ENCODE peak calls at places on chromosome 9, in six cellular contexts. X is GM23248, M is mesenchymal stem cell, V is stomach, Z is GM23338, F is mammary epithelial cell. E is an unnamed sample.

GRCh38 chr9:125807065-125807464 is 59.9 kb downstream of the PBX3 start:
- DNase-seq in X (peak; percentile 77), M (peak; percentile 71), V (no peak), Z (no peak), F (peak; percentile 31), E (peak; percentile 18)

GRCh38 chr9:113488490-113488889 is 25.0 kb downstream of the RGS3 start:
- DNase-seq in X (peak; percentile 63), M (no peak), V (no peak), Z (no peak), F (no peak), E (no peak)

GRCh38 chr9:122179690-122180074 is 20.0 kb downstream of the MORN5 start:
- DNase-seq in X (peak; percentile 75), M (no peak), V (no peak), Z (no peak), F (peak; percentile 44), E (no peak)

GRCh38 chr9:76580188-76580587 is 121.2 kb downstream of the GCNT1 start:
- DNase-seq in X (no peak), M (no peak), V (no peak), Z (no peak), F (no peak), E (no peak)

GRCh38 chr9:133977421-133978201 is 14.5 kb downstream of the VAV2 start:
- DNase-seq in X (no peak), M (no peak), V (no peak), Z (no peak), F (no peak), E (no peak)

GRCh38 chr9:137365552-137366444 is 57.2 kb downstream of the EXD3 start:
- DNase-seq in X (no peak), M (no peak), V (no peak), Z (no peak), F (no peak), E (no peak)

GRCh38 chr9:14079440-14079839 is 234.5 kb downstream of the NFIB start:
- DNase-seq in X (no peak), M (no peak), V (no peak), Z (no peak), F (no peak), E (no peak)

GRCh38 chr9:137251194-137251461 is at the start of gene STPG3:
- DNase-seq in X (peak; percentile 59), M (no peak), V (no peak), Z (no peak), F (no peak), E (no peak)

GRCh38 chr9:72527801-72528195 is 6.4 kb downstream of the TMC1 start:
- DNase-seq in X (no peak), M (no peak), V (no peak), Z (no peak), F (no peak), E (no peak)

GRCh38 chr9:123753011-123753410 is 176.9 kb downstream of the DENND1A start:
- DNase-seq in X (no peak), M (no peak), V (no peak), Z (no peak), F (no peak), E (no peak)

GRCh38 chr9:30609713-30610112 is 1774.7 kb upstream of the ACO1 start:
- DNase-seq in X (no peak), M (no peak), V (no peak), Z (no peak), F (no peak), E (no peak)

GRCh38 chr9:111909444-111909843 is 12.8 kb downstream of the UGCG start:
- DNase-seq in X (no peak), M (no peak), V (no peak), Z (no peak), F (no peak), E (no peak)

GRCh38 chr9:73200694-73201432 is 49.2 kb downstream of the ANXA1 start:
- DNase-seq in X (peak; percentile 54), M (peak; percentile 56), V (no peak), Z (peak; percentile 81), F (no peak), E (no peak)

GRCh38 chr9:104301770-104302169 is 202.3 kb upstream of the OR13F1 start:
- DNase-seq in X (no peak), M (no peak), V (no peak), Z (no peak), F (no peak), E (peak; percentile 14)

GRCh38 chr9:104780796-104781395 is 17.0 kb downstream of the NIPSNAP3B start:
- DNase-seq in X (peak; percentile 74), M (peak; percentile 29), V (no peak), Z (peak; percentile 15), F (peak; percentile 43), E (no peak)

GRCh38 chr9:79300153-79300552 is 271.6 kb upstream of the TLE4 start:
- DNase-seq in X (no peak), M (no peak), V (no peak), Z (no peak), F (no peak), E (no peak)

GRCh38 chr9:6243746-6244145 is 28.1 kb downstream of the IL33 start:
- DNase-seq in X (peak; percentile 71), M (no peak), V (no peak), Z (no peak), F (peak; percentile 84), E (no peak)

GRCh38 chr9:95264954-95265615 is 52.4 kb downstream of the FANCC start:
- DNase-seq in X (peak; percentile 69), M (peak; percentile 52), V (no peak), Z (peak; percentile 61), F (no peak), E (peak; percentile 13)

GRCh38 chr9:87275039-87275725 is 222.5 kb upstream of the DAPK1 start:
- DNase-seq in X (no peak), M (no peak), V (no peak), Z (no peak), F (no peak), E (no peak)

GRCh38 chr9:116271307-116271706 is 117.7 kb downstream of the PAPPA start:
- DNase-seq in X (no peak), M (no peak), V (no peak), Z (no peak), F (no peak), E (peak; percentile 22)

GRCh38 chr9:7879551-7880245 is 80.1 kb upstream of the DMAC1 start:
- DNase-seq in X (no peak), M (no peak), V (no peak), Z (peak; percentile 48), F (peak; percentile 16), E (peak; percentile 46)

GRCh38 chr9:124532897-124533296 is 25.7 kb upstream of the NR5A1 start:
- DNase-seq in X (no peak), M (no peak), V (no peak), Z (no peak), F (no peak), E (no peak)

GRCh38 chr9:118558026-118558425 is 811.2 kb downstream of the BRINP1 start:
- DNase-seq in X (peak; percentile 53), M (no peak), V (no peak), Z (no peak), F (no peak), E (no peak)

GRCh38 chr9:116204252-116204882 is 50.8 kb downstream of the PAPPA start:
- DNase-seq in X (no peak), M (peak; percentile 40), V (no peak), Z (no peak), F (no peak), E (no peak)

GRCh38 chr9:126438757-126439401 is 112.2 kb downstream of the MVB12B start:
- DNase-seq in X (no peak), M (no peak), V (no peak), Z (no peak), F (no peak), E (no peak)

GRCh38 chr9:135414293-135414692 is 65.3 kb upstream of the PPP1R26 start:
- DNase-seq in X (no peak), M (no peak), V (no peak), Z (no peak), F (peak; percentile 19), E (peak; percentile 63)

GRCh38 chr9:135419106-135419505 is 60.5 kb upstream of the PPP1R26 start:
- DNase-seq in X (no peak), M (no peak), V (no peak), Z (no peak), F (no peak), E (peak; percentile 26)

GRCh38 chr9:135418161-135418560 is 61.4 kb upstream of the PPP1R26 start:
- DNase-seq in X (no peak), M (no peak), V (no peak), Z (no peak), F (no peak), E (no peak)

GRCh38 chr9:135415586-135415985 is 64.0 kb upstream of the PPP1R26 start:
- DNase-seq in X (no peak), M (no peak), V (no peak), Z (no peak), F (no peak), E (no peak)

DNA sequence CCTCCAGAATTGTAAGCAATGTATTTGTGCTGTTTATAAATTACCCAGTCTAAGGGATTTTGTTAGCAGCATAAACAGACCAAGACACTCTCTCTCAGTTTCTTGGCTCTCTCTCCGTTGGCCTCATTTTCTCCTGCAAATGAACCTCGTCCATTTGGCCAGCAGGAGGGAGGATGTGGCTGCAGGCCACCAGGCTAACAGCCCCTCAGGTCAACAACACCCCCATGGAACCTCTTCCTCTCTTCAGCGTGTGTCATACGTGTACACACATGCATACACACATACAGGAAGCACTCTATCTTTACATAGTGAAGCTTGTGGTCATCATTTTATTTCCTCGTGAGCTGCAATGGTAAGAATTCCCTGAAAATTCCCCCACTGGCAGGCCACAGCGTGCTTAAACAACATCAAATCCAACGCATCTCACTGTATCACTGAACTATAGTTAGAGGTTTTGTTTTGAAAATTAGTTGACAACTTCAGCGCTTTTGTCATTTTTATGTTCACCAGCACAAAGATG is 62.8 kb upstream of the PPP1R26 start:
- DNase-seq in X (no peak), M (no peak), V (no peak), Z (no peak), F (no peak), E (peak; percentile 25)
- H3K27me3 ChIP-seq in X (no peaks in the 10 kb centered on the region), M (peaks cover 52% of the 10 kb centered on the region), V (peaks cover 2% of the 10 kb centered on the region), Z (no peaks in the 10 kb centered on the region), F (no peaks in the 10 kb centered on the region), E (no peaks in the 10 kb centered on the region)

GRCh38 chr9:98501776-98502175 is 207.0 kb downstream of the GABBR2 start:
- DNase-seq in X (peak; percentile 16), M (no peak), V (no peak), Z (no peak), F (no peak), E (no peak)
- H3K27ac ChIP-seq in X (peak overlapping the region; percentile 91), M (no peak overlapping the region), V (no peak overlapping the region), Z (no peak overlapping the region), F (no peak overlapping the region), E (no peak overlapping the region)

GRCh38 chr9:97802276-97802675 is 50.8 kb upstream of the FOXE1 start:
- DNase-seq in X (peak; percentile 89), M (peak; percentile 8), V (no peak), Z (no peak), F (peak; percentile 84), E (peak; percentile 86)
- H3K27me3 ChIP-seq in X (peaks cover 21% of the 10 kb centered on the region), M (peaks cover 43% of the 10 kb centered on the region), V (peaks cover 13% of the 10 kb centered on the region), Z (peaks cover 22% of the 10 kb centered on the region), F (no peaks in the 10 kb centered on the region), E (no peaks in the 10 kb centered on the region)

DNA sequence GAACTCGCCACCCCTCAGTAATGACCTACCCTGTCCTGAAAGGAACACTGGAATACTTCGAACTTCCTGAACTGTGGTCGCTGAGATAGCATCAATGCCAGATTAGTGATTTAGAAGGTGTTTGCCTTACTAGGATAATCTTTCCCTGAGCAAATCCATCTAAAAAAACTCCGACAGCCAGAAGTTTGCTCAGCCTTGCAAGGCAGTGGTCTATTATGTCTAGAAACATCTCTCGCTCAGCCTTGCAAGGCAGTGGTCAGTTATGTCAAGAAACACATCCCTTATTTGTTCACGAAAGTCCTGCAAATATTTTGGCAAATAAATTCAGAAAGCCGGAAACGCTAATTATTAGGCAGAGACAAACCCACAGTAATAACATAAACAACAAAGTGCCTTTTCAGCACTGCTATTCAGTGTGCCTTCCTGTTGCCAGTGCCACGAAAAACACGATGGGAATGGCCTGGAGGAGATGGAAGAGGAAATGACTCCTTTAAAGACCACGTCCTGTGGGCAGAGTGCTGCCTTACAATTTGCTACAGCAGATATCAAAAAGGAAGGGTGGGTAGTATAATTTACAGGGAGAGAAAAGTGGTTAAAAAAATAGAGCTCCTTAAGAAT is 184.5 kb downstream of the GNAQ start:
- DNase-seq in X (no peak), M (peak; percentile 70), V (no peak), Z (no peak), F (peak; percentile 22), E (no peak)
- H3K27ac ChIP-seq in X (no peak overlapping the region), M (no peak overlapping the region), V (peak overlapping the region; percentile 61), Z (no peak overlapping the region), F (no peak overlapping the region), E (no peak overlapping the region)